ENCODE peak calls at places on chromosomes 13 and 19, in eight cellular contexts. L, A, E, R, B, W, Z and U are unnamed samples.

GRCh38 chr13:106480511-106480910 is 55.0 kb downstream of the EFNB2 start:
- DNase-seq in L (no peak), A (no peak), E (no peak), R (no peak), B (no peak), W (no peak), Z (no peak), U (no peak)

GRCh38 chr13:52179925-52180324 is 20.5 kb upstream of the NEK3 start:
- DNase-seq in L (no peak), A (no peak), E (no peak), R (no peak), B (no peak), W (no peak), Z (no peak), U (no peak)

GRCh38 chr19:27772059-27772458 is 1440.9 kb downstream of the UQCRFS1 start:
- DNase-seq in L (no peak), A (no peak), E (no peak), R (no peak), B (no peak), W (no peak), Z (no peak), U (no peak)

GRCh38 chr19:46710687-46711086 is 6.2 kb downstream of the PRKD2 start:
- DNase-seq in L (no peak), A (no peak), E (no peak), R (no peak), B (no peak), W (no peak), Z (no peak), U (no peak)

GRCh38 chr13:47696677-47697076 is 304.4 kb downstream of the SUCLA2 start:
- DNase-seq in L (no peak), A (no peak), E (no peak), R (no peak), B (no peak), W (no peak), Z (no peak), U (no peak)

GRCh38 chr13:89057862-89058261 is 1386.7 kb downstream of the SLITRK5 start:
- DNase-seq in L (no peak), A (no peak), E (no peak), R (no peak), B (no peak), W (no peak), Z (no peak), U (no peak)

GRCh38 chr13:76463314-76463713 is 422.9 kb downstream of the KCTD12 start:
- DNase-seq in L (no peak), A (no peak), E (no peak), R (no peak), B (no peak), W (no peak), Z (no peak), U (no peak)

GRCh38 chr13:35927554-35927953 is 203.6 kb downstream of the DCLK1 start:
- DNase-seq in L (no peak), A (peak), E (no peak), R (peak), B (no peak), W (no peak), Z (no peak), U (no peak)

GRCh38 chr13:50106559-50106958 is 91.3 kb downstream of the KCNRG start:
- DNase-seq in L (no peak), A (no peak), E (no peak), R (no peak), B (no peak), W (no peak), Z (no peak), U (no peak)

GRCh38 chr19:2795827-2796658 is 10.7 kb downstream of the THOP1 start:
- DNase-seq in L (no peak), A (no peak), E (no peak), R (no peak), B (no peak), W (no peak), Z (no peak), U (no peak)

GRCh38 chr19:18470153-18470552 is 32.2 kb upstream of the ISYNA1 start:
- DNase-seq in L (no peak), A (peak), E (no peak), R (no peak), B (no peak), W (no peak), Z (no peak), U (no peak)

GRCh38 chr13:51912091-51912490 is 50.3 kb downstream of the CCDC70 start:
- DNase-seq in L (no peak), A (no peak), E (no peak), R (peak), B (peak), W (no peak), Z (no peak), U (peak)